ENCODE peak calls at places on chromosomes 7 and 10, in nine cellular contexts. D is activated CD4-positive, CD25-positive, alpha-beta regulatory T cell; P is pancreas; W is EL; O is WTC11; K is T1000; J is neural crest cell; E is K562; A is 8988T. X is an unnamed sample.

GRCh38 chr7:96827701-96828100 is 118.1 kb upstream of the SEM1 start:
- DNase-seq in D (no peak), P (no peak), W (no peak), O (peak; percentile 25), K (no peak), J (no peak), E (no peak), A (no peak), X (no peak)

GRCh38 chr10:50567384-50567783 is 56.4 kb downstream of the SGMS1 start:
- DNase-seq in D (no peak), P (peak; percentile 33), W (no peak), O (no peak), K (no peak), J (no peak), E (no peak), A (no peak), X (no peak)

GRCh38 chr10:11435621-11436020 is 175.8 kb downstream of the USP6NL start:
- DNase-seq in D (no peak), P (no peak), W (no peak), O (peak; percentile 36), K (no peak), J (no peak), E (no peak), A (no peak), X (no peak)

GRCh38 chr10:116720241-116721047 is 21.9 kb downstream of the HSPA12A start:
- DNase-seq in D (no peak), P (no peak), W (no peak), O (no peak), K (no peak), J (no peak), E (no peak), A (no peak), X (no peak)

GRCh38 chr10:23917251-23917908 is 291.6 kb upstream of the KIAA1217 start:
- DNase-seq in D (no peak), P (no peak), W (no peak), O (no peak), K (no peak), J (no peak), E (no peak), A (no peak), X (no peak)

GRCh38 chr7:21028186-21028989 is 241.7 kb upstream of the SP8 start:
- DNase-seq in D (no peak), P (no peak), W (peak; percentile 5), O (peak; percentile 30), K (no peak), J (peak; percentile 20), E (no peak), A (no peak), X (no peak)

GRCh38 chr7:72213769-72214168 is 198.4 kb downstream of the CALN1 start:
- DNase-seq in D (no peak), P (no peak), W (no peak), O (no peak), K (no peak), J (no peak), E (no peak), A (no peak), X (no peak)

GRCh38 chr10:106830466-106830865 is 334.0 kb downstream of the SORCS1 start:
- DNase-seq in D (no peak), P (no peak), W (no peak), O (no peak), K (no peak), J (no peak), E (no peak), A (no peak), X (no peak)

GRCh38 chr10:132114953-132115520 is 49.3 kb downstream of the JAKMIP3 start:
- DNase-seq in D (no peak), P (no peak), W (no peak), O (peak; percentile 5), K (no peak), J (no peak), E (no peak), A (no peak), X (no peak)

GRCh38 chr10:6737080-6737641 is 157.1 kb upstream of the PRKCQ start:
- DNase-seq in D (no peak), P (no peak), W (peak; percentile 63), O (peak; percentile 24), K (no peak), J (no peak), E (no peak), A (no peak), X (no peak)

GRCh38 chr7:136130819-136131637 is 153.9 kb upstream of the MTPN start:
- DNase-seq in D (no peak), P (no peak), W (no peak), O (no peak), K (no peak), J (no peak), E (no peak), A (no peak), X (no peak)

X was measured in HuH-7.